ENCODE peak calls at places on chromosomes 6 and 20, in six cellular contexts. I is MM.1S, W is AG04450, P is MCF 10A, G is fibroblast of pulmonary artery, C is activated B cell treated with CpG ODN at 0.5 μM for 24 hours. S is an unnamed sample.

GRCh38 chr6:52640170-52640569 is 30.7 kb upstream of the TMEM14A start:
- DNase-seq in I (no peak), W (no peak), P (no peak), G (peak), C (no peak), S (no peak)

GRCh38 chr6:139230421-139230840 is 61.4 kb downstream of the TXLNB start:
- DNase-seq in I (peak), W (no peak), P (peak), G (peak), C (no peak), S (no peak)

GRCh38 chr20:60255866-60256265 is 297.6 kb downstream of the CDH26 start:
- DNase-seq in I (no peak), W (no peak), P (no peak), G (no peak), C (no peak), S (no peak)

GRCh38 chr6:82363368-82364086 is at the start of gene TPBG:
- DNase-seq in I (peak), W (peak), P (peak), G (peak), C (no peak), S (peak)

GRCh38 chr6:12992770-12993169 is 276.2 kb downstream of the PHACTR1 start:
- DNase-seq in I (no peak), W (no peak), P (no peak), G (no peak), C (no peak), S (no peak)

GRCh38 chr6:16181429-16182359 is 52.8 kb downstream of the MYLIP start:
- DNase-seq in I (no peak), W (no peak), P (no peak), G (no peak), C (no peak), S (no peak)

GRCh38 chr20:22005535-22005934 is 300.1 kb downstream of the PAX1 start:
- DNase-seq in I (no peak), W (no peak), P (no peak), G (no peak), C (no peak), S (no peak)

GRCh38 chr6:131657630-131658111 is 20.6 kb downstream of the ENPP3 start:
- DNase-seq in I (no peak), W (peak), P (peak), G (no peak), C (no peak), S (no peak)

GRCh38 chr6:3138341-3138740 is 19.0 kb downstream of the TUBB2A start:
- DNase-seq in I (no peak), W (no peak), P (peak), G (peak), C (no peak), S (no peak)

GRCh38 chr6:143449731-143450452 is 603 bp downstream of the ADAT2 start:
- DNase-seq in I (peak), W (no peak), P (peak), G (peak), C (peak), S (peak)

GRCh38 chr6:170117111-170117972 is 173.5 kb downstream of the DLL1 start:
- DNase-seq in I (no peak), W (no peak), P (no peak), G (no peak), C (no peak), S (no peak)

GRCh38 chr6:159654483-159655098 is 38.5 kb downstream of the SOD2 start:
- DNase-seq in I (peak), W (peak), P (peak), G (peak), C (no peak), S (peak)

GRCh38 chr6:139037490-139037889 is 8.9 kb downstream of the ABRACL start:
- DNase-seq in I (no peak), W (no peak), P (peak), G (peak), C (no peak), S (no peak)

GRCh38 chr20:53805895-53806384 is 212.3 kb upstream of the ZNF217 start:
- DNase-seq in I (no peak), W (no peak), P (peak), G (peak), C (no peak), S (no peak)

GRCh38 chr20:22556565-22557056 is 27.8 kb downstream of the FOXA2 start:
- DNase-seq in I (no peak), W (no peak), P (no peak), G (no peak), C (no peak), S (no peak)

GRCh38 chr6:166318649-166319600 is 10.7 kb upstream of the PRR18 start:
- DNase-seq in I (no peak), W (no peak), P (no peak), G (no peak), C (no peak), S (no peak)

GRCh38 chr6:68638225-68638900 is 3.3 kb downstream of the ADGRB3 start:
- DNase-seq in I (peak), W (peak), P (peak), G (peak), C (no peak), S (peak)

GRCh38 chr6:99933129-99933528 is 60.9 kb downstream of the MCHR2 start:
- DNase-seq in I (no peak), W (peak), P (peak), G (peak), C (no peak), S (no peak)

GRCh38 chr6:37965964-37966676 is 146.6 kb downstream of the ZFAND3 start:
- DNase-seq in I (no peak), W (no peak), P (peak), G (peak), C (no peak), S (no peak)

GRCh38 chr6:35731736-35732532 is 4.9 kb upstream of the ARMC12 start:
- DNase-seq in I (peak), W (peak), P (peak), G (peak), C (peak), S (peak)

GRCh38 chr20:48945840-48946514 is 24.5 kb downstream of the ARFGEF2 start:
- DNase-seq in I (no peak), W (no peak), P (peak), G (peak), C (no peak), S (no peak)

GRCh38 chr20:6665621-6666345 is 101.7 kb upstream of the BMP2 start:
- DNase-seq in I (no peak), W (no peak), P (no peak), G (no peak), C (no peak), S (no peak)

GRCh38 chr6:106874481-106874880 is 100.0 kb downstream of the CD24 start:
- DNase-seq in I (no peak), W (no peak), P (no peak), G (no peak), C (no peak), S (no peak)

GRCh38 chr20:9408422-9409300 is 105.7 kb upstream of the LAMP5 start:
- DNase-seq in I (no peak), W (no peak), P (peak), G (peak), C (no peak), S (no peak)

GRCh38 chr20:10863337-10864060 is 189.7 kb upstream of the JAG1 start:
- DNase-seq in I (no peak), W (peak), P (peak), G (peak), C (no peak), S (no peak)

GRCh38 chr6:42407379-42407778 is 44.3 kb downstream of the TRERF1 start:
- DNase-seq in I (no peak), W (peak), P (peak), G (peak), C (no peak), S (no peak)

GRCh38 chr20:63858393-63859165 is 2.7 kb upstream of the ABHD16B start:
- DNase-seq in I (no peak), W (peak), P (no peak), G (peak), C (no peak), S (no peak)

GRCh38 chr20:46282669-46283068 is 25.6 kb downstream of the CDH22 start:
- DNase-seq in I (no peak), W (no peak), P (no peak), G (no peak), C (no peak), S (no peak)

GRCh38 chr6:75531174-75531573 is 37.6 kb upstream of the FILIP1 start:
- DNase-seq in I (no peak), W (no peak), P (no peak), G (no peak), C (no peak), S (no peak)

DNA sequence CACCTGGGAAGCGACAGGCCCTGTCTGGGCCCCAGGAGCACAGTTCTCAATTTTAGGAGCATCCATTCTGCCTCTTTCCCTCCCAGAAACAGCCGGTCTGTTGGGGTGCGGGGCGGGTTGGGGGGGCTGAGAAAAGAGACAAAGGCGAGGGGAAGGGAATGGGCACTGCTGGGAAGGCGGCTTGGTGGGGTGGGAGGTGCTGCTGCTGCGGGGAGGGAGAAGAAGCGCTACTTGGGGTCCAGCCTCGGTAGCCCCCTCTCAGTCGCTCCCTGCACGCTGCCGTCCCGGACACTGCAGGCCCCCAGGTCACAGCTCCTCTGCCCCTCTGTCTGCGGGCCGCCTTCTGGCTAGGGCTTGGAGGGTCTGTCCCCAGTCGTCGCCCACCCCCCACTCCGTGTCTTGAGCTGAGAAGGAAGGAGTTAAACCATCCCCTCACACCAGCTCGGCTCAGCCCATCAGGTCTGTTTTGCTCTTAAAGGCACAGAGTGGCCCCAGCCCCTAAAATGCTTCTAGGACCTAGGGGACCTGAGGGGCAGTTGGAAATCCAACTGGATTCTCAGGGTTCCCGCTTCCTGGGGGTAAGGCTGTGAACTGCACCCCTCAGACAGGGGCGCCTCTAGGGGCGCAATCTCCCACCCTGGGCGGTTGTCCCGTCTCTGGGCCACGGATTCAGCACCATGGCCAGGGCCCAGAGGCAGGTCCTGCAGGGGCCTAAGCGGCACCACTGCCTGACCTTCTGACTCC is 740 bp downstream of the GDAP1L1 start:
- DNase-seq in I (peak), W (no peak), P (peak), G (peak), C (no peak), S (peak)
- TF ChIP-seq CTCF in I (peak), W (peak), P (no peak), G (peak), C (no peak), S (no peak)

GRCh38 chr6:6882593-6882992 is 225.2 kb upstream of the RREB1 start:
- DNase-seq in I (no peak), W (no peak), P (no peak), G (no peak), C (no peak), S (no peak)

GRCh38 chr6:6884193-6884627 is 223.6 kb upstream of the RREB1 start:
- DNase-seq in I (no peak), W (no peak), P (peak), G (peak), C (no peak), S (no peak)

GRCh38 chr6:6883011-6883410 is 224.8 kb upstream of the RREB1 start:
- DNase-seq in I (no peak), W (no peak), P (peak), G (no peak), C (no peak), S (no peak)

GRCh38 chr6:6880745-6881437 is 226.9 kb upstream of the RREB1 start:
- DNase-seq in I (no peak), W (no peak), P (no peak), G (no peak), C (no peak), S (no peak)

DNA sequence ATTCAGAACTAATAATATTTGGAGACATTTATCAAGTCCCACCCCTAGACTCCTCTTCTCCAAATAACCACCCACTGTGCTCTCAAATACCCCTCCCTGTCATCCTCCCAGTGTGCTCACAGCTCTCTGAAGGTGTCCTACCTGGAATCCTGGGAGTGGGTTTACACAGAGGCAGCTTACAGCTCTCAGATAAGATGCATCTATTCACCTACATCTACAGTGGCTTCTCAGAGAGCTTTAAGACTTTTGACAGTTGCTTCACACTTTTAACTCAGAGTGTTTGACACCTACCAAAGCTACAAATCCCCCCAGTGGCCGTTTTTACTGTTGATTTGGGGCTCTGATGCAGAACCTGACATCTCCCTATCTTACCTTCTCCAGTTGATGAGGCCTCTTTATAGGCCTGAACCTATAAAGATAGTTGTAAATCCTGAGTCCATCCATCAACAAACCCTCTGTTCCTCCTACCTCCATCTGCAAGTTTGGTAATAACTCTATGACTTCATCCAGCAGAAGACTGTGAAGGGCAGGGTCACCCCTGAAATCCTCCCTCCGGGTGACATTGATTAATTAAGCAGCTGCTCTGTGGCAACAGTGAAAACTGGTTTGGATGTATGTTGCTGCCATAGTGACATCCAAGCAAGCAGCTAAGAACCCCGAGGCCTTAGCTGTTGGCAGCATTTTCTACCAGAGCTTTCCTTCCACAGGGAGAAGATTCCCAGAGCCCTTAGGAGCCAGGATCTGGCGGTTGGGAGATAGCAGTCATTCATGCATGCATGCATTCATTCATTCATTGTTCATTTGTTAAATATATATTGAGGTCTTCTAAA is 226.1 kb upstream of the RREB1 start:
- DNase-seq in I (no peak), W (no peak), P (no peak), G (no peak), C (no peak), S (no peak)
- TF ChIP-seq CTCF in I (no peak), W (no peak), P (no peak), G (no peak), C (no peak), S (no peak)

GRCh38 chr6:118263929-118264486 is 284.1 kb upstream of the PLN start:
- DNase-seq in I (no peak), W (no peak), P (peak), G (peak), C (no peak), S (peak)
- TF ChIP-seq CTCF in I (peak), W (peak), P (peak), G (peak), C (no peak), S (peak)

GRCh38 chr6:21073318-21073839 is 520.2 kb upstream of the SOX4 start:
- DNase-seq in I (no peak), W (no peak), P (no peak), G (no peak), C (no peak), S (no peak)
- TF ChIP-seq CTCF in I (no peak), W (no peak), P (no peak), G (no peak), C (no peak), S (no peak)

DNA sequence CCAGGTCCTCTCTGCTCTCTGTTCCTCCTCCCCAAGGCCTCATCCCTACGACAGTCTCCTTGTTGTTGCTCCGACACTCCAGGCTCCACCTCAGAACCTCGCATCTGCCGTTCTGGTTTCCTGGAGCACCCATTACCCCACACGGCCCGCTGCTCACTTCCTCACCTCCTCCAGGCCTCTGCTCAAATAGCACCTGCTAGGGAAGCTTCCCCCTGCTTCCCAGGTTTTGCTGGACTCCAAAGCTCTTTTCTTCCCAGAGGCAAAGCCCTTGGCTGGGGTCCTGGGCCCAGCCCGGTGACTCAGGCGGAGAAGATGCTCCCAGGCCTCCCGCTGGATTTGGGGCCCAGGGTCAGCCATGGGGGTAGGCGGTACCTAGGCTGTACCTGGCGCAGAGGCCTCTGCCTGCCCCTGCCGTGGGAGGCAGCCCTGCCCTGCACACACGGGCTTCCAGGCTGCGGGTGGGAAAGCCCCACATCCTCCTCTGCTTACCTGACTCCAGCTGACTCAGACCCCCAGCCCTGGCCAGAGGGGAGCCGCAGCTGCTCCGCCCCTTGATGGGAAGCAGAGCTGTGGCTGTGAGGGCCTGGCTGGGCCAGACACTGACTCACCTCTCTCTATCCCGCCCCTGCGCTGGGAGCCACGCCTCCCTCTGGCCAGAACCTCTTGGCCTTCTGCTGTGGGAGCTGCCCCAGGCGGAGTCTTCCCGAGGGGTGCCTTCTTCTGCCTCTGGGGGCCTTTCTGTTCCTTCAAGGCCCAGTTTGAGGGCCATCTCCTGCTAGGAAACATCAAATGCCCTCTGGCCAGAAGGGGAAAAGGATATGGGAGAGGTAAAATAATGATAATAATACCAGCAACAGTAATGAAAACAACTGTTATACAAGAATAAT is 130.5 kb downstream of the CEBPB start:
- DNase-seq in I (no peak), W (peak), P (peak), G (peak), C (no peak), S (no peak)
- TF ChIP-seq CTCF in I (no peak), W (no peak), P (no peak), G (no peak), C (no peak), S (no peak)

S was measured in GM20000.